ENCODE peak calls at places on chromosomes 3 and 15, in seven cellular contexts. G is HCT116, X is mammary epithelial cell, F is HepG2, Q is GM23248, L is astrocyte, V is hepatocyte. O is an unnamed sample.

GRCh38 chr3:179256813-179257212 is 5.9 kb upstream of the KCNMB3 start:
- DNase-seq in G (no peak), X (no peak), F (no peak), Q (no peak), L (no peak), V (no peak), O (no peak)

GRCh38 chr3:139541898-139542288 is 2.4 kb upstream of the RBP1 start:
- DNase-seq in G (no peak), X (no peak), F (no peak), Q (no peak), L (no peak), V (no peak), O (no peak)

GRCh38 chr3:114506622-114507300 is 212.9 kb downstream of the TIGIT start:
- DNase-seq in G (no peak), X (no peak), F (no peak), Q (peak), L (peak), V (no peak), O (no peak)

GRCh38 chr3:12901631-12902045 is 60.3 kb upstream of the RPL32 start:
- DNase-seq in G (no peak), X (no peak), F (peak), Q (no peak), L (no peak), V (no peak), O (peak)

GRCh38 chr3:158936530-158937113 is 134.8 kb downstream of the MFSD1 start:
- DNase-seq in G (no peak), X (no peak), F (no peak), Q (no peak), L (no peak), V (peak), O (no peak)

GRCh38 chr15:72358532-72359180 is 17.2 kb downstream of the HEXA start:
- DNase-seq in G (no peak), X (peak), F (peak), Q (peak), L (peak), V (no peak), O (no peak)

GRCh38 chr15:78739206-78739605 is 72.1 kb downstream of the ADAMTS7 start:
- DNase-seq in G (no peak), X (no peak), F (no peak), Q (no peak), L (no peak), V (no peak), O (no peak)

GRCh38 chr3:191425322-191425734 is 35.6 kb upstream of the PYDC2 start:
- DNase-seq in G (no peak), X (no peak), F (no peak), Q (no peak), L (no peak), V (no peak), O (peak)

GRCh38 chr3:39135170-39135805 is 18.1 kb downstream of the CSRNP1 start:
- DNase-seq in G (no peak), X (no peak), F (no peak), Q (no peak), L (no peak), V (no peak), O (no peak)

GRCh38 chr3:182172534-182172933 is 460.8 kb downstream of the SOX2 start:
- DNase-seq in G (no peak), X (peak), F (no peak), Q (no peak), L (no peak), V (no peak), O (no peak)

GRCh38 chr3:124522226-124522625 is 208.0 kb upstream of the UMPS start:
- DNase-seq in G (no peak), X (peak), F (no peak), Q (no peak), L (no peak), V (no peak), O (no peak)
- TF ChIP-seq EZH2 in G (no peak), X (no peak), F (no peak), Q (no peak), L (no peak), V (no peak), O (no peak)

DNA sequence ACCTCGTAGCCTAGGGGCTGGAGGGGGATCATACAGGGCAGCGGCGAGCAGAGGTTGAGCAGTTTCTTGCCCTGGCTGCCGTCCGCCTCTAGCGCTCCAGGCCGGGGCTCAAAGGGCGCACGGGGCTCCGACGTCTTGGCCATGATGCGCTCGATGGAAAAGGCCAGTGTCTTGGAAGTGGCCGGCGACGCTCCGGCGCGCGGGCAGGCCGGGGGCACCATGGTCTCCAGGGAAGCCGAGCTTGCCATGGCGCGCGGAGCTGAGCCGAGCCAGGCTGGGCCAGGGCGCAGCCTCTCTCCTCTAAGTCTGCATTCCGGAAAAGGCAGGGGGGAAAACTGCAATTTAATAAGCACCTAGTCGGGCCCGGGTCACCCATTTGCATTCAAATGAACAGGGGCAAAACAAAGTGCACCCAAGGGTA is 719 bp downstream of the FEZF2 start:
- DNase-seq in G (no peak), X (no peak), F (no peak), Q (no peak), L (no peak), V (no peak), O (no peak)
- TF ChIP-seq EZH2 in G (no peak), X (peak), F (no peak), Q (no peak), L (peak), V (no peak), O (no peak)

GRCh38 chr15:57591237-57591821 is 375 bp upstream of the MYZAP start:
- DNase-seq in G (no peak), X (no peak), F (no peak), Q (no peak), L (no peak), V (no peak), O (no peak)
- TF ChIP-seq EZH2 in G (no peak), X (no peak), F (no peak), Q (no peak), L (no peak), V (no peak), O (no peak)

GRCh38 chr3:130516645-130517512 is at the start of gene COL6A6:
- DNase-seq in G (no peak), X (peak), F (no peak), Q (peak), L (no peak), V (peak), O (no peak)
- TF ChIP-seq EZH2 in G (no peak), X (no peak), F (no peak), Q (no peak), L (peak), V (peak), O (no peak)

DNA sequence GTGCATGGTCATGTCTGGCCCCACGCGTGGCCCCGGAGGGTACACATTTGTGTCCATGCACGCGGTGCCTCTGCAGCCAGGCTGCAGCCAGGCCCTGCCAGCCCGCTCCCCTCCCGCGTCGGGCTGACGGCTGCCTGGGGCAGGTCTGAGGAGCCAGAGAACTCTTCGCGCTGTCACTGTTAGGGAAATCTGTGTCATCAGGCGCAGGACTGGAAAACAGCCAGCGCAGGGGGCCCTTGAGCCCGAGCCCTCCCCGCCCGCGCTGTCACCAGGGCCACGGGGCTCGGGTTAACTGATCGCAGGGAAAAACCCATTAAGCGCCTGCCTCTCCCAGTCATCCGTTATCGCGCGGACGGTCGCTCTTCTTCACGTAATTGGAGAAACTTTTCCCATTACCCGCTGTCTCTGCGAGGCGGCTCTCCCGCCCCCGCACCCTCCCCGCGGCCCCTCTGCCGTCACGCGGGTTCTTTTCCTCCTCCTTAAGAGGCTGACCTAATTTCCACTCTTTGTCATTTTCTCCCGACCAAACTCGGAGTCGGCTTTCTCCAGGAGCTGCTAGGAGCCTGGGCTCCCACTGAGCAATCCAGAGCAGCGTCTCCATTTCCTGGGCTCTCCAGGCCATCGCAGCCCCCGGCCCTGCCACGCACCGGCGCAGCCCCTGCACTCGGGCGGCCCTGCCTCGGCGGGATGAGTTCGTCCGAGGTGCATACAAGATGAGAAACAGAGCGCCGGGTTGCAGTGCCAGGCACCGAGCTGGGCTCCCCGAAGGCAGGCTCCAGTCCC is 57.5 kb upstream of the PRR23E start:
- DNase-seq in G (no peak), X (no peak), F (no peak), Q (peak), L (peak), V (peak), O (peak)
- TF ChIP-seq EZH2 in G (no peak), X (peak), F (no peak), Q (peak), L (peak), V (no peak), O (no peak)

GRCh38 chr3:198080521-198081384 is 120.7 kb downstream of the LMLN start:
- DNase-seq in G (peak), X (peak), F (peak), Q (peak), L (peak), V (peak), O (peak)

GRCh38 chr3:198081421-198081844 is 121.4 kb downstream of the LMLN start:
- DNase-seq in G (no peak), X (no peak), F (no peak), Q (no peak), L (no peak), V (no peak), O (no peak)

GRCh38 chr3:198076722-198077308 is 116.8 kb downstream of the LMLN start:
- DNase-seq in G (no peak), X (no peak), F (no peak), Q (no peak), L (no peak), V (no peak), O (no peak)

DNA sequence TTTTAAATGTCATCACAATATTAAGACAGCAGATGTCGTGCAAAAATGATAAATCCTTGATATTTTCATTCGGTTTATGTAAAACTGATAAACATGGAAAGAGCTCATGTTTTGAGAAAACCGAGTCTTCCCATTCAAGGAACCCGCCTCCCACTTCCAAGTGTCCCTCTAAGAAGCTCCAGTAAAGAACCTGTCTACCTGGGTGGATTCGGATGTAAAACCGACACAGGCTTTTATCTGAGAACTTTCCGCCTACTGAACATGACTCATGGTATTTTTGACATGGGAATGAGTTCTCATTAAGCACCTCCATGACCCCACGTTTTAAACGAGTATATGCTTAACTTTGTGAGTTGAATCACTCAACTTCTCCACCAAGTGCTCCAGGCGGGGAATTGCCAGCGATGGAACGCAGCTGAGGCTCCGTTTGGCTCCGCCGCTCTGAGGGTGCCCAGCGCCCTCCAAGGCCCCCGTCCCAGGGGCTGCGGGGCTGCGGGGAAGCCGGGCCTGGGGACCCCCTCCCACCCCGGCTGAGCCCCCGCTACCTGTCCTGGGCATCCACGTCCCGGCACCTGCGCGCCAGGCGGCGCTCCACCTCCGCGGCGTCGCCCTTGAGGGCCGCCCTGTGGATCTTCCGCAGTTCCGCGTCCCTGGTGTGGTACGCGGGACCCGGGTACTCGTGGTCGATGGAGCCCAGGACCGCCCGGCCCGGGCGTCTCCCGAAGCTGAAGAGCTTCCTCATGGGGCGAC is 119.9 kb downstream of the LMLN start:
- DNase-seq in G (peak), X (peak), F (no peak), Q (peak), L (peak), V (peak), O (peak)
- TF ChIP-seq EZH2 in G (no peak), X (peak), F (no peak), Q (peak), L (no peak), V (no peak), O (no peak)

DNA sequence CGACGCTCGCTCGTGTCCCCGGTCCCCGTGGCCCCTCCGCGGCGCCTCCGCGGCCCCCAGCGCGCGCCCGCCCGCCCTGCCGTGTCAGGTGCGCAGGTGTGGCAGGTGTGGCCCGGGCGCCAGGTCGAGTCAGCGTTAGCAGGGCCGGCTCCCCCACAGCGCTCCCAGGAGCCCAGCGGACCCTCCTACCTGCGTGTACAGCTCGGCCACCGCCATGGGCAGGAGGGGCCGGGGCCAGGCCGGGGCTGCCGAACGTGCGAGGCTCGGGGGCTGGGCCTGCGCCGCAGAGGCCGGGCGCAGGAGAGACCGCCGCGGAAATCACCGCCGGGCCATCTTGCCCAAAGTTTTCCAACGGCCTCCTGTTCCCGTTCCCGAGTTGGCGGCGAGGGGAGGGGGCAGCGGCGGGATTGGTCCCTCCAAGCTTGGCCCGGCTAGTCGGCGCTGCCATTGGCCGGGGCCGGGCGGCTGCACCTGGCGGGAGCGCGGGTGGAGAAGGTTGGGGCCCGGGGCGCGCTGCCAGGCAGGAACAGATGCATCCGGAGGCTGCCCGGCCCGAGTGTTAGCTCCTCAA is at the start of gene MYO5C:
- DNase-seq in G (peak), X (peak), F (peak), Q (peak), L (peak), V (peak), O (no peak)
- TF ChIP-seq EZH2 in G (no peak), X (no peak), F (no peak), Q (no peak), L (peak), V (no peak), O (no peak)

GRCh38 chr15:96353931-96354730 is 23.6 kb downstream of the NR2F2 start:
- DNase-seq in G (no peak), X (no peak), F (no peak), Q (peak), L (no peak), V (peak), O (peak)

GRCh38 chr15:96356494-96357455 is 26.3 kb downstream of the NR2F2 start:
- DNase-seq in G (peak), X (peak), F (peak), Q (peak), L (peak), V (peak), O (peak)

GRCh38 chr15:96353378-96353930 is 23.0 kb downstream of the NR2F2 start:
- DNase-seq in G (no peak), X (no peak), F (no peak), Q (no peak), L (no peak), V (no peak), O (no peak)

GRCh38 chr15:96355561-96356129 is 25.1 kb downstream of the NR2F2 start:
- DNase-seq in G (no peak), X (no peak), F (no peak), Q (no peak), L (no peak), V (no peak), O (no peak)

GRCh38 chr15:96354731-96355560 is 24.4 kb downstream of the NR2F2 start:
- DNase-seq in G (no peak), X (peak), F (peak), Q (peak), L (peak), V (peak), O (no peak)
- TF ChIP-seq EZH2 in G (no peak), X (no peak), F (no peak), Q (no peak), L (no peak), V (peak), O (no peak)

O was measured in K562.